ENCODE peak calls at places on chromosomes 5 and 9, in ten cellular contexts. N is ELF-1; V is psoas muscle; J is B cell; X is effector memory CD8-positive, alpha-beta T cell; H is KBM-7; L is mesothelial cell of epicardium; S is HuH-7.5; T is GM12865; M is NCI-H1694. Q is an unnamed sample.

GRCh38 chr5:53126514-53126913 is 17.0 kb upstream of the MOCS2 start:
- DNase-seq in N (no peak), V (no peak), J (no peak), X (no peak), H (no peak), L (no peak), S (no peak), T (no peak), M (no peak), Q (no peak)

GRCh38 chr9:129166962-129167557 is 11.0 kb downstream of the IER5L start:
- DNase-seq in N (peak), V (peak), J (no peak), X (no peak), H (peak), L (peak), S (peak), T (no peak), M (no peak), Q (no peak)

GRCh38 chr5:7856855-7857254 is 5.9 kb upstream of the CFAP90 start:
- DNase-seq in N (peak), V (no peak), J (no peak), X (no peak), H (peak), L (no peak), S (peak), T (peak), M (peak), Q (peak)

GRCh38 chr9:91560301-91560700 is 136.7 kb upstream of the NFIL3 start:
- DNase-seq in N (no peak), V (no peak), J (no peak), X (no peak), H (no peak), L (no peak), S (no peak), T (no peak), M (no peak), Q (no peak)

GRCh38 chr5:73764586-73764985 is 138.6 kb downstream of the ARHGEF28 start:
- DNase-seq in N (no peak), V (no peak), J (no peak), X (no peak), H (no peak), L (no peak), S (no peak), T (no peak), M (no peak), Q (no peak)

GRCh38 chr5:98309785-98310566 is 463.5 kb upstream of the RGMB start:
- DNase-seq in N (peak), V (no peak), J (no peak), X (no peak), H (peak), L (no peak), S (no peak), T (peak), M (no peak), Q (peak)

GRCh38 chr9:78158286-78158685 is 77.6 kb upstream of the CEP78 start:
- DNase-seq in N (no peak), V (no peak), J (no peak), X (no peak), H (no peak), L (no peak), S (no peak), T (no peak), M (no peak), Q (no peak)

GRCh38 chr5:123207852-123208251 is 118.8 kb downstream of the PRDM6 start:
- DNase-seq in N (no peak), V (no peak), J (no peak), X (no peak), H (no peak), L (no peak), S (no peak), T (no peak), M (no peak), Q (no peak)

GRCh38 chr9:127779136-127779981 is 893 bp upstream of the SH2D3C start:
- DNase-seq in N (no peak), V (no peak), J (peak), X (no peak), H (no peak), L (no peak), S (no peak), T (peak), M (no peak), Q (no peak)

GRCh38 chr9:131263701-131264100 is 12.6 kb downstream of the FAM78A start:
- DNase-seq in N (no peak), V (no peak), J (no peak), X (no peak), H (no peak), L (no peak), S (no peak), T (no peak), M (no peak), Q (no peak)

GRCh38 chr5:160175438-160176218 is 53.7 kb upstream of the FABP6 start:
- DNase-seq in N (no peak), V (peak), J (no peak), X (no peak), H (no peak), L (peak), S (no peak), T (no peak), M (no peak), Q (no peak)

GRCh38 chr5:7745882-7746735 is 104.8 kb downstream of the CFAP90 start:
- DNase-seq in N (peak), V (peak), J (no peak), X (peak), H (peak), L (peak), S (peak), T (peak), M (peak), Q (peak)

GRCh38 chr5:162911873-162912272 is 525.5 kb upstream of the CCNG1 start:
- DNase-seq in N (no peak), V (no peak), J (no peak), X (no peak), H (no peak), L (no peak), S (no peak), T (no peak), M (no peak), Q (no peak)